ENCODE peak calls at places on chromosomes 13 and 19, in six cellular contexts. D is lower leg skin; L is adrenal gland; X is GM23338; C is dorsolateral prefrontal cortex; V is CD4-positive, CD25-positive, alpha-beta regulatory T cell. B is an unnamed sample.

GRCh38 chr19:31274964-31275319 is 74.3 kb downstream of the TSHZ3 start:
- DNase-seq in D (no peak), L (no peak), X (no peak), C (no peak), V (no peak), B (no peak)

GRCh38 chr13:97266328-97266727 is 44.2 kb downstream of the MBNL2 start:
- DNase-seq in D (no peak), L (no peak), X (peak; percentile 47), C (no peak), V (no peak), B (no peak)

GRCh38 chr19:11736696-11737095 is 2.0 kb downstream of the ZNF823 start:
- DNase-seq in D (no peak), L (peak; percentile 33), X (peak; percentile 3), C (no peak), V (no peak), B (peak; percentile 46)

GRCh38 chr13:40813662-40814454 is 24.4 kb downstream of the SLC25A15 start:
- DNase-seq in D (no peak), L (no peak), X (peak; percentile 78), C (no peak), V (peak; percentile 49), B (no peak)

GRCh38 chr13:111623743-111624505 is 303.5 kb downstream of the TEX29 start:
- DNase-seq in D (peak; percentile 75), L (no peak), X (no peak), C (peak; percentile 1), V (no peak), B (no peak)

GRCh38 chr19:46976845-46977320 is 42.8 kb upstream of the NPAS1 start:
- DNase-seq in D (peak; percentile 92), L (peak; percentile 63), X (peak; percentile 70), C (no peak), V (no peak), B (no peak)

GRCh38 chr19:48819366-48819816 is 8.6 kb upstream of the BCAT2 start:
- DNase-seq in D (peak; percentile 98), L (peak; percentile 95), X (no peak), C (peak; percentile 42), V (no peak), B (no peak)

GRCh38 chr13:114045113-114045735 is 71.3 kb upstream of the C13orf46 start:
- DNase-seq in D (no peak), L (no peak), X (no peak), C (no peak), V (no peak), B (no peak)

GRCh38 chr19:53864308-53864836 is 3.3 kb upstream of the MYADM start:
- DNase-seq in D (no peak), L (no peak), X (no peak), C (peak; percentile 69), V (no peak), B (no peak)

GRCh38 chr19:42121666-42122069 is 10.6 kb downstream of the POU2F2 start:
- DNase-seq in D (peak; percentile 88), L (peak; percentile 25), X (peak; percentile 69), C (peak; percentile 27), V (peak; percentile 87), B (peak; percentile 32)

GRCh38 chr19:7657047-7657779 is 11.6 kb upstream of the RETN start:
- DNase-seq in D (no peak), L (no peak), X (no peak), C (peak; percentile 23), V (peak; percentile 61), B (no peak)

GRCh38 chr19:7652061-7652641 is 15.2 kb downstream of the STXBP2 start:
- DNase-seq in D (peak; percentile 97), L (peak; percentile 81), X (peak; percentile 88), C (peak; percentile 80), V (peak; percentile 85), B (peak; percentile 85)

GRCh38 chr19:7658219-7658686 is 10.6 kb upstream of the RETN start:
- DNase-seq in D (no peak), L (no peak), X (peak; percentile 63), C (peak; percentile 70), V (peak; percentile 92), B (peak; percentile 52)

GRCh38 chr19:7655581-7655980 is 13.3 kb upstream of the RETN start:
- DNase-seq in D (no peak), L (no peak), X (no peak), C (no peak), V (no peak), B (no peak)

GRCh38 chr19:7654401-7654800 is 14.4 kb upstream of the RETN start:
- DNase-seq in D (no peak), L (no peak), X (no peak), C (no peak), V (no peak), B (no peak)
- H3K4me3 ChIP-seq in D (no peak overlapping the region), L (no peak overlapping the region), X (no peak overlapping the region), C (no peak overlapping the region), V (no peak overlapping the region), B (no peak overlapping the region)

GRCh38 chr19:14719162-14719561 is 29.3 kb downstream of the ZNF333 start:
- DNase-seq in D (no peak), L (no peak), X (no peak), C (no peak), V (no peak), B (no peak)

GRCh38 chr19:14718522-14719113 is 28.8 kb downstream of the ZNF333 start:
- DNase-seq in D (peak; percentile 14), L (no peak), X (no peak), C (no peak), V (no peak), B (no peak)

GRCh38 chr19:14722127-14722526 is 32.3 kb downstream of the ZNF333 start:
- DNase-seq in D (no peak), L (no peak), X (no peak), C (no peak), V (no peak), B (no peak)
- H3K4me3 ChIP-seq in D (no peak overlapping the region), L (no peak overlapping the region), X (no peak overlapping the region), C (no peak overlapping the region), V (no peak overlapping the region), B (no peak overlapping the region)

DNA sequence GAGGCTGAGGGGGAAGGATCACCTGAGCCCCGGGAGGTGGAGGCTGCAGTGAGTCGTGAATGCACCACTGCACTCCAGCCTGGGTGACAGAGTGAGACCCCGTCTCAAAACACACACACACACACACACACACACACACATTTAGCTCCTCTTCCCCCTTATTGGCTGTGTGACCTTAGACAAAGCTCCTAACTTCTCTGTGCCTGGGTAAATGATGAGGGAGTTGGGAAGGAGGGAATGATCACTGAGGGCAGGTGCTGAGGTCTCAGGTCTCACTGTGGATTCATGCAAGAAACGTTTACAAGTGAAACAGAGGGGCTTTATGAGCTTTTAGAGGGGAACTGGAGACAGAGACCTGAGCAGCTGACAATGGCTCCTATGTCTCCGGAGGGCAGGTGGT is 16.9 kb upstream of the BCL3 start:
- DNase-seq in D (no peak), L (no peak), X (no peak), C (no peak), V (no peak), B (no peak)
- H3K4me3 ChIP-seq in D (no peak overlapping the region), L (no peak overlapping the region), X (no peak overlapping the region), C (no peak overlapping the region), V (no peak overlapping the region), B (no peak overlapping the region)

GRCh38 chr19:55549500-55550320 is 4.4 kb upstream of the SBK3 start:
- DNase-seq in D (no peak), L (no peak), X (peak; percentile 83), C (no peak), V (no peak), B (peak; percentile 67)
- H3K4me3 ChIP-seq in D (no peak overlapping the region), L (no peak overlapping the region), X (peak overlapping the region; percentile 54), C (no peak overlapping the region), V (no peak overlapping the region), B (peak overlapping the region; percentile 50)